ENCODE peak calls at places on chromosomes 5 and 9, in nine cellular contexts. D, L, C, M, Y, A, R, Q and F are unnamed samples.

GRCh38 chr5:132687995-132688394 is 14.2 kb downstream of the IL4 start:
- DNase-seq in Y (no peak), R (no peak), Q (no peak), C (no peak), A (no peak), L (no peak), M (no peak), D (no peak), F (no peak)

GRCh38 chr9:90441814-90442213 is 200.8 kb downstream of the DIRAS2 start:
- DNase-seq in L (no peak), A (no peak), Q (no peak), R (no peak), M (no peak), Y (no peak), D (no peak), C (no peak), F (no peak)

GRCh38 chr5:178327931-178328711 is 95.5 kb upstream of the PHYKPL start:
- DNase-seq in A (no peak), Y (no peak), M (no peak), C (peak), R (no peak), Q (no peak), D (no peak), L (no peak), F (no peak)

GRCh38 chr9:124482431-124483031 is 24.7 kb downstream of the NR5A1 start:
- DNase-seq in A (no peak), Q (no peak), M (no peak), L (no peak), D (no peak), C (no peak), Y (no peak), R (no peak), F (peak)

GRCh38 chr9:126919193-126919592 is 4.6 kb downstream of the RALGPS1 start:
- DNase-seq in C (no peak), L (no peak), Y (no peak), R (no peak), A (no peak), M (no peak), Q (no peak), D (no peak), F (no peak)

GRCh38 chr9:37297592-37297991 is 124.9 kb upstream of the GRHPR start:
- DNase-seq in R (no peak), Q (no peak), L (no peak), D (no peak), A (no peak), Y (no peak), M (no peak), C (no peak), F (no peak)

GRCh38 chr5:134084166-134084565 is 30.3 kb upstream of the TCF7 start:
- DNase-seq in C (peak), R (no peak), A (no peak), L (no peak), D (no peak), Y (no peak), Q (no peak), M (no peak), F (no peak)

GRCh38 chr9:113544001-113544340 is 80.4 kb downstream of the RGS3 start:
- DNase-seq in L (no peak), M (no peak), R (no peak), Q (no peak), C (no peak), D (no peak), A (no peak), Y (no peak), F (no peak)

GRCh38 chr9:83056180-83056579 is 6.8 kb downstream of the RASEF start:
- DNase-seq in Q (no peak), M (no peak), L (no peak), R (no peak), A (no peak), C (no peak), D (no peak), Y (no peak), F (no peak)

GRCh38 chr5:108505608-108506007 is 123.7 kb upstream of the FBXL17 start:
- DNase-seq in D (no peak), Y (no peak), R (no peak), L (no peak), M (no peak), Q (no peak), C (no peak), A (no peak), F (no peak)

GRCh38 chr5:72018158-72018803 is 89.0 kb upstream of the MAP1B start:
- DNase-seq in L (no peak), A (no peak), Y (peak), M (no peak), C (no peak), D (peak), Q (no peak), R (no peak), F (peak)

GRCh38 chr5:370959-371810 is 49.7 kb downstream of the AHRR start:
- DNase-seq in A (peak), L (no peak), R (peak), M (no peak), Y (peak), D (no peak), Q (no peak), C (no peak), F (peak)

GRCh38 chr9:20623748-20624124 is 1.4 kb upstream of the MLLT3 start:
- DNase-seq in R (no peak), Q (no peak), L (no peak), C (no peak), D (peak), A (no peak), M (no peak), Y (no peak), F (no peak)

GRCh38 chr5:28779161-28779754 is 1740.9 kb upstream of the CDH9 start:
- DNase-seq in A (no peak), L (no peak), Q (no peak), Y (no peak), D (no peak), R (no peak), C (no peak), M (no peak), F (no peak)

GRCh38 chr5:151758430-151759241 is at the start of gene ATOX1:
- DNase-seq in M (peak), D (peak), C (peak), Y (peak), L (peak), A (peak), Q (peak), R (peak), F (peak)
- TF ChIP-seq POLR2A in M (peak), D (peak), C (peak), Y (peak), L (peak), A (peak), Q (peak), R (no peak), F (peak)

GRCh38 chr5:69042915-69043795 is 50.7 kb upstream of the SLC30A5 start:
- DNase-seq in R (peak), M (peak), C (no peak), Y (peak), Q (peak), D (peak), L (peak), A (peak), F (peak)
- TF ChIP-seq POLR2A in R (no peak), M (no peak), C (peak), Y (no peak), Q (no peak), D (no peak), L (no peak), A (no peak), F (no peak)

GRCh38 chr9:503881-504852 is 289.5 kb downstream of the DOCK8 start:
- DNase-seq in R (peak), M (peak), Q (peak), C (peak), L (peak), D (peak), Y (peak), A (peak), F (peak)
- TF ChIP-seq POLR2A in R (no peak), M (no peak), Q (no peak), C (no peak), L (peak), D (no peak), Y (peak), A (no peak), F (no peak)

DNA sequence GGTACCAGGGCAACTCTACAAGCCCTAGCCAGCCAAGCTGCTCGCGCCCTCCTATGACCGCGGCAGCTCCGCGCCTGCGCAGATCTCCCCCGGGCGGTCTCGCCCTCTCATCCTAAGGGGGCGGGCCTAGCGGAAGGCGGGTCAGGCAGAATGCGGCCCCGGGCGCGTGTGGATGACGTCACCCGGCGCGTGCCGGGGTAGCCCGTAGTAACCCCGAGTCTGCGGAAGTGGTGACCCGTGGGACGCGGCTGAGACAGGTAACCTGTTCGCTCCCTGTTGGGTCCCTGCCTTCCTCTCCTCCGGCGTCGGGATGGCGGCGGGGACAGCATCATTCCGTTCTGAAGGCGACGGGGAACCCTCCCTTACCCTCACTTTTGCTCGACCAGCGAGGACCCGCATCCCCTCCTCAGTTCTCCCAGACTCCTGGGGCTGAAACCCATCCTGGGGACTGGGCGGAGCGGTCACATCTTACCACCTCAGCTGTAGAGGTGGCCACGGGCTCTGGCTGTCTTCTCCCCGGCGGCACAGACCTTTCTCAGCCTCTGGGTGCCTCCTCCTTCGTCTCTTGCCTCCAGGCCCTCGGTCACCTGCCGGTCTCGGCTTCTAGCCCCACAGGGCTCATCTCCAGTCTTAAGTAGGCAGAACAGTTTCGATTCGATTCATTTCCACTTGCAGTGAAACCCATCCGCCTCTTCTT is at the start of gene AOPEP:
- DNase-seq in L (peak), M (peak), D (peak), Q (peak), C (peak), R (peak), A (peak), Y (peak), F (peak)
- TF ChIP-seq POLR2A in L (peak), M (peak), D (peak), Q (peak), C (peak), R (no peak), A (peak), Y (peak), F (no peak)